ENCODE peak calls at places on chromosomes 12 and 14, in six cellular contexts. F is Peyer's patch, P is OCI-LY7, I is cardiac muscle cell, A is AG10803, X is lower lobe of right lung. H is an unnamed sample.

GRCh38 chr14:101706509-101707284 is 54.8 kb upstream of the PPP2R5C start:
- DNase-seq in F (no peak), P (no peak), I (no peak), A (no peak), X (no peak), H (peak; percentile 10)

GRCh38 chr12:70774055-70774454 is 136.8 kb upstream of the PTPRB start:
- DNase-seq in F (no peak), P (no peak), I (no peak), A (peak; percentile 30), X (no peak), H (no peak)

GRCh38 chr12:104790296-104791125 is 167.6 kb downstream of the SLC41A2 start:
- DNase-seq in F (peak; percentile 58), P (peak; percentile 42), I (peak; percentile 52), A (no peak), X (peak; percentile 75), H (peak; percentile 43)

GRCh38 chr12:45337835-45338234 is 121.9 kb downstream of the ANO6 start:
- DNase-seq in F (no peak), P (no peak), I (no peak), A (no peak), X (no peak), H (no peak)

GRCh38 chr12:52681551-52682380 is 1.6 kb upstream of the KRT1 start:
- DNase-seq in F (no peak), P (no peak), I (no peak), A (no peak), X (no peak), H (no peak)

GRCh38 chr14:58401587-58401986 is 5.9 kb downstream of the TOMM20L start:
- DNase-seq in F (no peak), P (peak; percentile 18), I (no peak), A (no peak), X (no peak), H (no peak)

GRCh38 chr12:119914666-119915065 is 37.5 kb upstream of the CIT start:
- DNase-seq in F (no peak), P (no peak), I (no peak), A (no peak), X (no peak), H (no peak)

GRCh38 chr14:65010211-65010931 is 23.7 kb downstream of the FNTB start:
- DNase-seq in F (no peak), P (no peak), I (no peak), A (no peak), X (no peak), H (no peak)

GRCh38 chr14:92546347-92547053 is 32.9 kb downstream of the RIN3 start:
- DNase-seq in F (peak; percentile 30), P (no peak), I (no peak), A (no peak), X (no peak), H (no peak)

GRCh38 chr14:64761441-64762043 is 57.3 kb downstream of the PLEKHG3 start:
- DNase-seq in F (no peak), P (no peak), I (no peak), A (no peak), X (peak; percentile 35), H (no peak)

GRCh38 chr12:49546481-49546880 is 7.7 kb downstream of the KCNH3 start:
- DNase-seq in F (no peak), P (no peak), I (no peak), A (no peak), X (no peak), H (no peak)

GRCh38 chr12:94010307-94010706 is 138.1 kb upstream of the PLXNC1 start:
- DNase-seq in F (no peak), P (no peak), I (no peak), A (no peak), X (no peak), H (no peak)

GRCh38 chr12:48037267-48037915 is 33.1 kb upstream of the COL2A1 start:
- DNase-seq in F (no peak), P (no peak), I (peak; percentile 91), A (peak; percentile 36), X (no peak), H (no peak)

GRCh38 chr12:57467915-57468314 is 8.3 kb downstream of the GLI1 start:
- DNase-seq in F (no peak), P (no peak), I (no peak), A (no peak), X (no peak), H (no peak)

GRCh38 chr12:46382425-46382973 is 9.9 kb upstream of the SLC38A2 start:
- DNase-seq in F (no peak), P (no peak), I (no peak), A (no peak), X (no peak), H (no peak)

GRCh38 chr14:33510991-33511390 is 439.9 kb downstream of the EGLN3 start:
- DNase-seq in F (no peak), P (no peak), I (no peak), A (no peak), X (no peak), H (no peak)
- TF ChIP-seq CTCF in F (no peak), P (no peak), I (no peak), A (no peak), X (no peak), H (no peak)

DNA sequence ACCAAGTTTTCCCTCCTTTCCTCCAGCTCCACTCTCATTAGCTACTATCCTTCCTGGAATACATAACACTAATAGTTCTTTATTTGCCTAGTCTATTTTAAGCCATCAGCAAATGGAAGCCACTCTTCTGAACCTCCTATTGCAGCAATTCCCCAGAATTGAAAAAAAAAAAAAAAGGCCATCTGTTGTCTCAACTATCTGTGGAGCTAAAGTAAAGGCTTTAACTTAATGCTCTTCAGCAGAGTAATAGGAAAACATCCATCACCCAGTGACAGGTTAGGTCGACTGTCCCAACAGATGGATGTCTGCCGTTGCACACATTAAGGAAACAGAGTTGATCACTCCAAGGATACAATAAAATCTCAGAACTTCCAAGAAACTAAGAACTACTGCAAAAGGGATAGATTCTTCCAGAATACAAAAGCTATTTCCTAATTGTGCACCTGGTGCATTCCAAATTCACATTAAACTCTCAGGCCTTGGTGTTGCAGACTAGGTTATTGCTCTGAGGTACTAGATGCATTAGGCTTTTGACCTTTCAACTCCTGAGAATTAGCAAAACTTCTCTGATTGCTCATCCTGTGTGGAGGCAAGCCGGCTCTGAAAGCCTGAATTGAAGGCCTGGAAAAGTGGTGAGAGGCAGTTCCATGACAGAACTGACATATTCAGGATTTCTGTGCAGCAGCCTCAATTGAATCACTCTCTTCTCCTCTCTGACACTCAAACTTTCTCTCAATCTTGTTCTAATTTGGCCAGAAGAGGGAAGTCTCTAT is 238.4 kb upstream of the HMGA2 start:
- DNase-seq in F (no peak), P (no peak), I (no peak), A (no peak), X (no peak), H (no peak)
- TF ChIP-seq CTCF in F (no peak), P (no peak), I (no peak), A (no peak), X (no peak), H (no peak)

GRCh38 chr12:12323606-12324005 is 26.4 kb downstream of the MANSC1 start:
- DNase-seq in F (no peak), P (no peak), I (no peak), A (peak; percentile 54), X (no peak), H (no peak)

GRCh38 chr12:12326262-12326661 is 23.8 kb downstream of the MANSC1 start:
- DNase-seq in F (no peak), P (no peak), I (no peak), A (no peak), X (no peak), H (no peak)

GRCh38 chr12:12331896-12332295 is 18.1 kb downstream of the MANSC1 start:
- DNase-seq in F (no peak), P (no peak), I (no peak), A (no peak), X (no peak), H (no peak)

GRCh38 chr12:12331244-12331771 is 18.7 kb downstream of the MANSC1 start:
- DNase-seq in F (no peak), P (no peak), I (peak; percentile 14), A (no peak), X (no peak), H (no peak)

GRCh38 chr12:12327802-12328201 is 22.2 kb downstream of the MANSC1 start:
- DNase-seq in F (no peak), P (peak; percentile 83), I (peak; percentile 71), A (peak; percentile 72), X (no peak), H (peak; percentile 67)
- TF ChIP-seq CTCF in F (no peak), P (peak; percentile 87), I (peak; percentile 65), A (peak; percentile 79), X (peak; percentile 61), H (no peak)

GRCh38 chr14:39417014-39417413 is 15.2 kb downstream of the FBXO33 start:
- DNase-seq in F (no peak), P (no peak), I (no peak), A (peak; percentile 52), X (no peak), H (no peak)
- TF ChIP-seq CTCF in F (no peak), P (no peak), I (peak; percentile 48), A (peak; percentile 36), X (no peak), H (no peak)

GRCh38 chr14:52467515-52468266 is 84.6 kb downstream of the TXNDC16 start:
- DNase-seq in F (no peak), P (no peak), I (no peak), A (no peak), X (no peak), H (no peak)
- TF ChIP-seq CTCF in F (no peak), P (no peak), I (no peak), A (no peak), X (no peak), H (no peak)

DNA sequence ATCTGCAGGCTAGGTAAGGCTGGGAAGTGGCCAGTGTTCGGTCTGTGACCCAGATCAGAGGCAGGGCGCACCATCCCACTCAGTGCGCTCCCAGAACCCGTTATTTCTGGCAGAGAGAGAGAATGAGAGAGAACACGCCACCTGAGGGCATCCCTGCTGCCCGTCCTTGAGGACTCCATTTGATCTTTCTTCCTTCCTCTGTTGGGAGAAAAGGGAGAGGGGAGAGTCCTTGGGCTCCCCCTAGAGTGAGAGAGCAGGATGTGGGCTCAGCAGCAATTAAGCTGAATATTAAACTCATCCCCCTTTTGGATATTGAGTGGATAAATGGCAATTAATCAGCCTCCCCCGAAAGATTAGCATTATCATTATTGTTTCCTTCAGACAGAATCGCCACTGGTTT is 70.6 kb downstream of the IFT43 start:
- DNase-seq in F (no peak), P (peak; percentile 8), I (no peak), A (no peak), X (no peak), H (no peak)
- TF ChIP-seq CTCF in F (no peak), P (peak; percentile 72), I (peak; percentile 59), A (peak; percentile 44), X (peak; percentile 23), H (no peak)

GRCh38 chr14:45810152-45810872 is 557.3 kb upstream of the MIS18BP1 start:
- DNase-seq in F (no peak), P (no peak), I (peak; percentile 35), A (no peak), X (no peak), H (peak; percentile 5)
- TF ChIP-seq CTCF in F (no peak), P (no peak), I (no peak), A (no peak), X (peak; percentile 11), H (no peak)

DNA sequence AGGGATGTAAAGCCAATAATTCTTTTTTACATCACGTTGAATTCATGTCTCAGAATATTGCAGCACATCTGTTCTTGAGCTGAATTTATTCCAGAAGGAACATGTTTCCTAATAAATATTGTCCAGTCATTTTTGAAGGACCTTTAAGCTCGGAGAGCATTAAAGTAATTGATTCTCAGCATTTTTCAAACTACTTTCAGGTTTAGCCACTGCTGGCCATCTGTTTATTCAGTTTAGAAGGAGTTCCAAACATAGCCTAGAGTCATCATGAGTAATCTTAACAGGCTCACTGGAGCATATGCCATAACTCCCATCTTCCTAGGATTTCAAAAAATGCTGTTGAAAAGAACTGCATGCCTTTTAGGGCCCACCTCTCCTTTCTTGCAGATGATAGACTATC is 50.4 kb upstream of the USP44 start:
- DNase-seq in F (no peak), P (no peak), I (no peak), A (peak; percentile 81), X (no peak), H (no peak)
- TF ChIP-seq CTCF in F (no peak), P (no peak), I (no peak), A (no peak), X (no peak), H (no peak)